ENCODE peak calls at places on chromosomes 7 and 10, in four cellular contexts. B, Q, D and E are unnamed samples.

GRCh38 chr7:115047968-115048720 is 126.2 kb downstream of the MDFIC start:
- DNase-seq in B (peak; percentile 55), Q (no peak), D (no peak), E (no peak)

GRCh38 chr10:35307297-35307696 is 29.0 kb upstream of the CCNY start:
- DNase-seq in Q (no peak), B (peak; percentile 15), D (no peak), E (no peak)

GRCh38 chr10:95758351-95759025 is 2.5 kb downstream of the ENTPD1 start:
- DNase-seq in B (no peak), Q (no peak), D (no peak), E (no peak)

GRCh38 chr10:52645435-52645776 is 127.2 kb downstream of the MBL2 start:
- DNase-seq in B (no peak), D (no peak), Q (no peak), E (no peak)

GRCh38 chr7:102321351-102322201 is 34.7 kb downstream of the SPDYE6 start:
- DNase-seq in Q (no peak), B (peak; percentile 41), D (no peak), E (no peak)

GRCh38 chr7:44441079-44441478 is 49.4 kb downstream of the NUDCD3 start:
- DNase-seq in D (no peak), Q (no peak), B (no peak), E (no peak)

GRCh38 chr7:26007510-26007909 is 144.5 kb upstream of the NFE2L3 start:
- DNase-seq in B (peak; percentile 9), D (no peak), Q (no peak), E (no peak)

GRCh38 chr10:89352039-89352597 is 24.3 kb downstream of the IFIT3 start:
- DNase-seq in D (peak; percentile 52), B (peak; percentile 97), Q (no peak), E (no peak)

GRCh38 chr7:55179897-55180682 is 161.3 kb downstream of the EGFR start:
- DNase-seq in Q (peak; percentile 78), B (no peak), D (no peak), E (no peak)

GRCh38 chr10:101223274-101224059 is 5.8 kb downstream of the LBX1 start:
- DNase-seq in Q (no peak), D (no peak), B (no peak), E (no peak)

GRCh38 chr10:101224060-101224909 is 5.0 kb downstream of the LBX1 start:
- DNase-seq in D (no peak), B (no peak), Q (no peak), E (no peak)

GRCh38 chr10:101221479-101222246 is 7.6 kb downstream of the LBX1 start:
- DNase-seq in B (no peak), D (no peak), Q (no peak), E (no peak)

GRCh38 chr10:101222247-101222531 is 7.1 kb downstream of the LBX1 start:
- DNase-seq in B (no peak), D (no peak), Q (no peak), E (no peak)

DNA sequence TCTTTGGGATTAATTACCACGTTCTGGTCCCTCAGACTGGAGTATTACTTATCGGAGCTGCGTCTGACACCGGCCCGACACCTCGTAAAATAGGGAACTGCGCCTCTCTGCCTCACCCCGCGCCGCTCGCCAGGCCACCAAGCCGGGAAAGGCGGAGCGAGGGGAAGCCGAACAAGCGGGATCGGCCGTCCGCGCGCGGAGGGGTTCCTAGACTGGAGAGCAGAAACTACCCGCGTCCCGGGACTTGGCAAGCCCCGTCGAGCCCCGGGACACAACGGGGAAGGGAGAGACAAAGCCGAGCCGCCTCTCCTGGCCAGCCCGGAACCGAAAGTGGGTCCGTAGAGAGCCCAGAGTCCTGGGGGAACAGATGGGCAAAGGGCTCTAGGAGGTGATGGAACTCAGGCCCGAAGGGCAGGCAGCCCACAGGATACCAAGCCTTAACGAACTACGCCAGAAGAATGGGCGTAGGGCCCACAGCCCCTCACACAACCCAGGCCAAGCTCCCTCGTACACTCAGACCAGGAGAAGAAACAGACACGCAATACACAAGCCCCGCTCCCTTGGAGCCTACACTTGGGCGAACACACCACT is 6.5 kb downstream of the LBX1 start:
- DNase-seq in Q (no peak), D (no peak), B (no peak), E (no peak)
- H3K27me3 ChIP-seq in Q (peaks cover 100% of the 10 kb centered on the region), D (peaks cover 98% of the 10 kb centered on the region), B (peaks cover 100% of the 10 kb centered on the region), E (peaks cover 85% of the 10 kb centered on the region)

DNA sequence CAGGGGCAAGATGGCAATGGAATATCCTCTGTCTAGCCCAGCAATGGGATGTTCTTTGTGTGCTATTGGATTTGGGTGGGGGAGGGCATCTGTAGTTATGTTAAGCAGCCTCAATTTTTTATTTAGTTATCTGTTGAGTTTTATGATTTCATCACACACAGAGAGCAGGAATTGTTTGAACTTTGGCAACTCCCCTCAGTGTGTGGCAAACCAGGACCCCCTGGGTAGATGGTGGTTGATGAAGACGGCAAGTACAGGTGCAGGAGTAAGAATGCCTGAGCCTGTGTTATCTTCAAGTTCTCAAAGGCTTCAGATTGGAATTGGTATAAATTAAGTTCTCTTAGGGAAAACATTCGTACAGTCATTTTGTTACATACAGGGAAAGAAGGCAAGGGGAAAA is 142.4 kb upstream of the SAMD8 start:
- DNase-seq in Q (no peak), B (no peak), D (no peak), E (no peak)
- H3K4me3 ChIP-seq in Q (no peak overlapping the region), B (no peak overlapping the region), D (no peak overlapping the region), E (no peak overlapping the region)

GRCh38 chr7:4168556-4168955 is 513.5 kb upstream of the FOXK1 start:
- DNase-seq in B (no peak), Q (no peak), D (no peak), E (no peak)
- H3K27me3 ChIP-seq in B (no peaks in the 10 kb centered on the region), Q (no peaks in the 10 kb centered on the region), D (no peaks in the 10 kb centered on the region), E (no peaks in the 10 kb centered on the region)

GRCh38 chr10:132539431-132539839 is 1.8 kb downstream of the INPP5A start:
- DNase-seq in B (no peak), Q (no peak), D (peak; percentile 42), E (peak; percentile 49)

GRCh38 chr10:132538790-132539421 is 1.3 kb downstream of the INPP5A start:
- DNase-seq in D (peak; percentile 21), B (no peak), Q (no peak), E (no peak)

GRCh38 chr10:132541129-132541528 is 3.5 kb downstream of the INPP5A start:
- DNase-seq in Q (no peak), B (no peak), D (peak; percentile 2), E (no peak)

GRCh38 chr10:132540456-132540855 is 2.9 kb downstream of the INPP5A start:
- DNase-seq in Q (no peak), D (peak; percentile 44), B (peak; percentile 44), E (no peak)

DNA sequence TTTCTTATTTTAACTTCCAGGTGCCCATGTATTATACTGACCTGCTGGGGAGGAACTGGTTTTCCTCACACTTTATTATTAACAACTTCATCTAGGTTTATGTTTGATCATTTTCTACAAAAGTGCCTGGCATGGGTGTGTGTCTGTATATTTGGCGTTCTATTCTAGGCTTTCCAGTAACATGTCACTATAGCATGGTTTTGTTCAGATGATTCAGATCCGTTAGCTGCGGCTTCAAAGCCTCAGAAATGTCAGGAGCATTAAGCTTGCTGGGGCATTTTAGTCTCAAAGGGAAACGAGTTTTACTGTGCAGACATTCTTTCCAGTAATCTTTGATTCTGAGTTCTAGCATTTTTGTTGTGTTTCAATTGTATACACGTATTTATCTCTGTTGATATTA is 2.3 kb downstream of the INPP5A start:
- DNase-seq in B (peak; percentile 58), D (no peak), Q (no peak), E (no peak)
- H3K4me3 ChIP-seq in B (peak overlapping the region; percentile 8), D (peak overlapping the region; percentile 88), Q (no peak overlapping the region), E (no peak overlapping the region)